ENCODE peak calls at places on chromosomes 2 and 18, in seven cellular contexts. B is IMR-90, O is ovary, C is adrenal gland, T is Peyer's patch, X is sigmoid colon, R is body of pancreas. K is an unnamed sample.

GRCh38 chr2:102439065-102439695 is 16.2 kb downstream of the IL18RAP start:
- DNase-seq in B (peak), R (no peak), C (no peak), X (no peak), O (no peak), T (no peak), K (no peak)

GRCh38 chr2:42200534-42201227 is 31.5 kb downstream of the EML4 start:
- DNase-seq in O (no peak), R (no peak), T (no peak), X (no peak), B (peak), C (no peak), K (no peak)

GRCh38 chr2:219570924-219571310 is 422 bp downstream of the OBSL1 start:
- DNase-seq in X (no peak), B (peak), C (no peak), R (no peak), O (peak), T (no peak), K (no peak)

GRCh38 chr2:120293991-120294329 is 41.3 kb downstream of the RALB start:
- DNase-seq in T (no peak), R (no peak), O (no peak), B (no peak), C (no peak), X (no peak), K (no peak)

GRCh38 chr18:3510896-3511295 is 60.9 kb downstream of the TGIF1 start:
- DNase-seq in C (no peak), X (no peak), T (no peak), O (no peak), B (no peak), R (no peak), K (no peak)

GRCh38 chr2:119574108-119574815 is 30.0 kb downstream of the CFAP221 start:
- DNase-seq in X (no peak), R (no peak), C (no peak), O (no peak), T (no peak), B (no peak), K (no peak)

GRCh38 chr2:67039701-67040100 is 357.4 kb upstream of the ETAA1 start:
- DNase-seq in T (no peak), B (no peak), R (no peak), C (no peak), O (no peak), X (no peak), K (no peak)

GRCh38 chr18:63965716-63966330 is 4.1 kb upstream of the SERPINB8 start:
- DNase-seq in R (no peak), T (no peak), O (no peak), C (no peak), B (no peak), X (no peak), K (no peak)

GRCh38 chr18:25516747-25517498 is 165.0 kb upstream of the ZNF521 start:
- DNase-seq in B (no peak), R (no peak), X (no peak), O (no peak), T (no peak), C (no peak), K (no peak)

GRCh38 chr2:61771904-61772845 is 81.7 kb downstream of the FAM161A start:
- DNase-seq in C (no peak), T (no peak), X (no peak), B (no peak), R (no peak), O (no peak), K (no peak)

GRCh38 chr18:65752625-65753325 is 2.0 kb downstream of the CDH7 start:
- DNase-seq in O (no peak), R (no peak), T (no peak), C (no peak), X (no peak), B (no peak), K (no peak)

GRCh38 chr18:51064256-51064655 is 34.2 kb downstream of the SMAD4 start:
- DNase-seq in X (no peak), C (no peak), B (no peak), O (no peak), R (no peak), T (no peak), K (no peak)

GRCh38 chr2:206728277-206729199 is 10.3 kb upstream of the DYTN start:
- DNase-seq in R (no peak), O (no peak), C (no peak), B (peak), X (no peak), T (no peak), K (no peak)

GRCh38 chr18:25503567-25504081 is 151.7 kb upstream of the ZNF521 start:
- DNase-seq in T (peak), O (peak), B (peak), R (peak), X (peak), C (peak), K (no peak)

GRCh38 chr2:176613358-176614032 is 344.3 kb downstream of the MTX2 start:
- DNase-seq in O (no peak), T (no peak), C (no peak), X (no peak), R (no peak), B (no peak), K (no peak)

GRCh38 chr2:216006164-216006663 is 7.1 kb downstream of the MREG start:
- DNase-seq in B (no peak), O (no peak), T (no peak), C (peak), X (no peak), R (no peak), K (peak)

GRCh38 chr2:181123798-181124217 is 143.4 kb downstream of the UBE2E3 start:
- DNase-seq in O (no peak), R (no peak), X (no peak), T (peak), C (no peak), B (no peak), K (no peak)

GRCh38 chr18:72869786-72870185 is 2.0 kb upstream of the NETO1 start:
- DNase-seq in T (no peak), C (no peak), X (no peak), B (no peak), R (no peak), O (no peak), K (peak)

GRCh38 chr2:240650254-240650965 is 25.1 kb downstream of the GPR35 start:
- DNase-seq in X (peak), B (no peak), O (no peak), T (no peak), C (no peak), R (no peak), K (no peak)

GRCh38 chr2:84459028-84459943 is at the start of gene SUCLG1:
- DNase-seq in R (peak), X (peak), C (peak), B (peak), T (peak), O (peak), K (peak)
- TF ChIP-seq POLR2A in R (peak), X (peak), C (peak), B (peak), T (peak), O (peak), K (peak)

GRCh38 chr2:217943379-217944321 is 59.1 kb downstream of the TNS1 start:
- DNase-seq in C (peak), R (peak), O (peak), B (peak), X (peak), T (peak), K (peak)
- TF ChIP-seq POLR2A in C (peak), R (peak), O (peak), B (peak), X (peak), T (peak), K (no peak)

DNA sequence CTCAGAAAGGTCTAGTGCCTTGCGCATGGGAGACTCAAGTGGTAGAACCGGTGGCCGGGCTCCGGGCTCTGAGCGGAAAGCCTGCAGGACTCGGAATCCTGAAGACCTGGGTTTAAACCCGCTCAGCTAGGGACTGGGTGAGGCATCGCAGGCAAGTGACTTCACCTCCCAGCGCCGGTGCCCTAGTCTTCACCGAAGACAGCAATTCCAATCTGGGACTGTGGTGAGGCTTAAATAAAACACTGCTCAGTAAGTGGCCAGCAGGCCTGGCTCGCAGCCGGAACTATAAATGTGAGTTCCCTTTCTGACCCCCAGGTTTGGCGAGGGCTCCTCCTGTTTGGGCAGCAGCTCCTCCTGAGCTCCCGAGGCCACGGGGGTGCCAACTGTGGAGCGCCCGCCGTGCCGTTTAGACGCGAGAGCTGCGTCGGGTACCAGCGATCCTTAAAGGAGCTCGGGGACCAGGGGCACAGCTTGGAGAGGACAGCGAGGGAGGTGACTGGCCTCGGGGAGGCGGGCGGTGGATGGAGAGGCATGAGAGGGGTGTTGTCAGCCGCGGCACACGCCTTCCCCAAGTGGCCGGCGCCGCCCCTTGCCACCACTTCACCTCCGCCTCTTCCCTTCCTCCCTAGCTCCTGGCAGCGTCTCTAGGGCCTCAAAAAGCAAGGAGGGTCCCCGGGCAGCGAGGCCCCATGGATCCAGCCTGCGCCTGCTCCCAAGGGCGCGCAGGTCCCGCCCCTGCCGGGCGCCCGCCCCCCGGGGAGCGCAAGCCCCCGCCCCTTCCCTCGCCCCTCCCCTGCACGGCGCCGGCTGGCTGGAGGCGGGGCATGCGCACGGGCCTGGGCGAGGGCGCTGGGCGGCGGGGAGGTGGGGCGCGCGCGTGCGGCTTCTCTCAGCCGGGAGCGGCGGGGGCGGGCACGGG is 736 bp upstream of the MTCL1 start:
- DNase-seq in O (peak), C (peak), B (peak), X (peak), T (peak), R (peak), K (peak)
- TF ChIP-seq POLR2A in O (peak), C (peak), B (peak), X (peak), T (peak), R (peak), K (no peak)

GRCh38 chr2:73176881-73177644 is 25.3 kb upstream of the NOTO start:
- DNase-seq in X (peak), C (peak), B (peak), T (peak), R (peak), O (peak), K (peak)
- TF ChIP-seq POLR2A in X (no peak), C (no peak), B (no peak), T (no peak), R (peak), O (no peak), K (no peak)

GRCh38 chr18:9475643-9476580 is 599 bp downstream of the RALBP1 start:
- DNase-seq in B (peak), X (no peak), C (no peak), O (no peak), R (no peak), T (peak), K (no peak)
- TF ChIP-seq POLR2A in B (no peak), X (no peak), C (peak), O (no peak), R (no peak), T (peak), K (no peak)

DNA sequence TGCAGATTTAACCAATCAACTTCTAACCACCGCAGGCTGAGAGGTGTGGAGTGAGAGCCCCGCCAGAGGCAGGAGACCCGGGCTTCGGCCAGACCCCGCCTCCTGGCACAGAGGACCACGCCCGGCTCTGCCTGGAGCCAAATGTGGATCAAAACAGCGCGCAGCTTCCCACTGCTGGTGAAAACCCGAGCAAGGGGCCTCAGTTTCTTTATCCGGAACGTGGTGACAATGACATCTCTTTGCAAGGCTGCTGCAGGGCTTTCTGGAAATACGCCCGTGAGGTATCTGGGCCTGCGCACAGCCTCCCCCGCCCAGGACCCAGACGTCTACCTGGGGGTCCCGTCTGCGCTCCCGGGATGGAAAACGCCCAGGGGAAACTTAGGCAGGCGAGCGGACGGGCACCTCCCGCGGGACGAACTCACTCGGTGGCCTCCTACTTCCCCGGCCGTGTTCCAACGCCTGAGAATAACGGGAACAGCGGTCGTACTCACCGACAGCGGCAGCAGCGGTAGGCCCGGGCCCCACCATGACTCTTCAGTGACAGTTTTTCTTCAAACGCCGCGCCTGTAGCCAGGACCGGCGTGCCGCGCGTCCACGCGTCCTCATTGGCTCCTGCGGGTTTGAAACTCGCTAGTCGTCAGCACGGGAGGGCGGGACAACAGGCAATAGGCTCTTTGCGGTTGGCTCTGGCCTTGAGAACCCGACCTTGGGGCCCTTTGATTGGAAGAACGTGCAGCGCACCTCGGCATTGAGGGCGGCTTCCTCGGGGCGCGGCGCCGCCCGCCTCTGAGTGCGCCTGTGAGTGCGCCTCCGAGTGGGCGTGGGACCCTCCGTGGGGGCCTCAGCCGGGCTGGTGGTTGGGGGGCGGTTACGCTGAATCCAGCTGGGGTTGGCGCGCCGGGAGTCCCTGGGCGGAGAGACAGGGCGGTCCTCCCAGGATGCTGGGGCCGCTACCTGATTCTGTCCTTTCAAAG is at the start of gene CKAP2L:
- DNase-seq in T (peak), C (peak), O (peak), R (peak), X (peak), B (peak), K (peak)
- TF ChIP-seq POLR2A in T (no peak), C (no peak), O (no peak), R (no peak), X (no peak), B (peak), K (no peak)

GRCh38 chr18:9137168-9138066 is 836 bp downstream of the ANKRD12 start:
- DNase-seq in R (peak), O (peak), C (peak), T (peak), X (peak), B (peak), K (peak)

GRCh38 chr18:9133225-9133624 is 3.4 kb upstream of the ANKRD12 start:
- DNase-seq in O (no peak), B (no peak), T (no peak), C (no peak), X (no peak), R (no peak), K (no peak)

GRCh38 chr18:9135081-9135911 is 1.3 kb upstream of the ANKRD12 start:
- DNase-seq in X (no peak), C (no peak), T (peak), B (no peak), O (no peak), R (no peak), K (no peak)

GRCh38 chr18:9136315-9137141 is at the start of gene ANKRD12:
- DNase-seq in R (peak), C (peak), O (peak), X (peak), T (peak), B (peak), K (peak)

DNA sequence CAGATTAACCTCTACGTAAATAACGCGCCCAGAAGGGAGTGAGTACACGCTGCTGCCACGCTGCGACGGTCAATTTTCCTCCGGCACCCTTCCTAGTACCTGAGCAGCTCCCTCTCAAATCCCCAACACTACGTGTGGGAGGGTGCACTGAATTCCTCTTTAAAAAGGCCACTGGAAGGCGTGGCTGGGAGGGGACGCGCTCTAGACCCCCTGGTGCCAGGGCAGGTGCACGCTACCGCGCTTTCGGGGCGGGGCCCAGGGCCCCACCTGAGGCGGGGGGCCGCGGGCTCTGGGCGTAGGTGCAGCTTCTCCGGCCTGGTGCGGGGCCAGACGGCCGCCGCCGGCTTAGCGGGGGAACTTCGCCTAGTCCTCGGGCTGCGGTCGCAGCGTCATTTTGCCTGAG is 668 bp upstream of the ANKRD12 start:
- DNase-seq in T (no peak), B (peak), R (no peak), C (no peak), O (no peak), X (no peak), K (no peak)
- TF ChIP-seq POLR2A in T (no peak), B (no peak), R (no peak), C (no peak), O (no peak), X (no peak), K (no peak)

DNA sequence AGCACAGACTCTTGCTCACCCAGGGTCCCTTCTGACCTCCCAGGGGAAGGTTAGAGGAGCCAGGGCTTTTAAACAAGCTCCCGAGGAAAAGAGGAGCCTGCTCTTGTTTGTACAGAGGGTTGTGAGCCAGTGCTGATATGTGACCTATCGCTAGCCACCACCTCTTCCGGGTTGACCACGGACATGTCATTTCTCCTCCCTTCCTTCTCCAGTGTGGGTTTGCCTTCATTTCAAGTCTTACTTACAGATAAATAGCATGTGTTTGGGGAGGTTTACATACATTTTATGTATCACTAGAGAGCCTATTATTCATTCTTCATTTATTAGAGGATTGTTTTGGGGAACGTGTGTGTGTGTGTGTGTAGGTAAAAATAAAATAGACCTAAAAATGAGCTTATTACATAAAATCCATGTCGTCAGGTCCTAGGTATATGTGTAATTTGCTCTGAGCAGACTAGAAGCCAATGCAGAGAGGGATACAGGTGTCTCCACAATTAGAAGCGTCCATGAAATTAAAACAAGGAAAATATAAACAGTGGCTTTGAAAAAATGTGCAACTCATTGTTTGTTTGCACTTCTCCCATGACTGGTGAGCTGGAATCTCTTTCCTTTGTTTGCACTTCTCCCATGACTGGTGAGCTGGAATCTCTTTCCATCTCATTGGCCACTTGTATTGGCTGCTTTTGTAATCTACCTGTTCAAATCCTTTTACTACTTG is 94.4 kb downstream of the RTN4 start:
- DNase-seq in B (no peak), R (no peak), T (no peak), O (no peak), X (no peak), C (no peak), K (no peak)
- TF ChIP-seq POLR2A in B (no peak), R (no peak), T (no peak), O (no peak), X (no peak), C (no peak), K (no peak)

GRCh38 chr2:46568212-46569009 is 89.0 kb downstream of the TMEM247 start:
- DNase-seq in C (no peak), X (no peak), T (no peak), R (no peak), B (no peak), O (no peak), K (no peak)

GRCh38 chr2:46570396-46570795 is 91.0 kb downstream of the TMEM247 start:
- DNase-seq in X (no peak), R (no peak), O (no peak), T (no peak), B (no peak), C (no peak), K (no peak)

GRCh38 chr2:46565364-46565763 is 86.0 kb downstream of the TMEM247 start:
- DNase-seq in X (no peak), C (no peak), R (no peak), B (no peak), O (no peak), T (no peak), K (no peak)

GRCh38 chr2:46569766-46570165 is 90.4 kb downstream of the TMEM247 start:
- DNase-seq in C (no peak), R (no peak), B (no peak), O (no peak), X (no peak), T (no peak), K (no peak)

GRCh38 chr2:46569061-46569560 is 89.7 kb downstream of the TMEM247 start:
- DNase-seq in C (no peak), X (no peak), O (no peak), R (no peak), T (no peak), B (peak), K (no peak)
- TF ChIP-seq POLR2A in C (no peak), X (no peak), O (no peak), R (no peak), T (no peak), B (no peak), K (no peak)

K was measured in spleen.